ENCODE peak calls at places on chromosomes 16 and 17, in five cellular contexts. R is AG20443; O is AG10803; H is posterior cingulate gyrus; Z is stimulated activated CD4-positive, alpha-beta T cell treated with anti-CD3 and anti-CD28 coated beads, Interleukin-4, amount 100 ng/mL, for 1 hour. P is an unnamed sample.
A peak's percentile ranks its signal among the peaks of the same experiment; 100 is the strongest.

GRCh38 chr17:80385046-80385445 is 29.9 kb upstream of the ENDOV start:
- DNase-seq in R (no peak), O (no peak), H (no peak), Z (no peak), P (no peak)

GRCh38 chr17:42288078-42288984 is at the start of gene STAT5A:
- DNase-seq in R (peak; percentile 93), O (peak; percentile 80), H (peak; percentile 61), Z (peak; percentile 75), P (peak; percentile 83)

GRCh38 chr17:46770818-46771600 is 47.5 kb downstream of the WNT3 start:
- DNase-seq in R (peak; percentile 74), O (peak; percentile 37), H (no peak), Z (peak; percentile 33), P (peak; percentile 65)

GRCh38 chr17:2283302-2283701 is 20.3 kb downstream of the SMG6 start:
- DNase-seq in R (no peak), O (no peak), H (no peak), Z (no peak), P (no peak)

GRCh38 chr17:50221500-50222480 is 20.4 kb upstream of the COL1A1 start:
- DNase-seq in R (peak; percentile 83), O (peak; percentile 89), H (no peak), Z (no peak), P (no peak)

GRCh38 chr17:65163990-65164495 is 26.9 kb downstream of the RGS9 start:
- DNase-seq in R (peak; percentile 60), O (peak; percentile 66), H (no peak), Z (peak; percentile 33), P (no peak)

GRCh38 chr17:79789943-79790804 is 6.7 kb downstream of the CBX8 start:
- DNase-seq in R (peak; percentile 80), O (no peak), H (no peak), Z (no peak), P (peak; percentile 97)

GRCh38 chr17:67879662-67880061 is 54.4 kb downstream of the BPTF start:
- DNase-seq in R (no peak), O (no peak), H (no peak), Z (no peak), P (no peak)

GRCh38 chr17:17535957-17536356 is 39.8 kb upstream of the RASD1 start:
- DNase-seq in R (peak; percentile 85), O (peak; percentile 78), H (no peak), Z (no peak), P (no peak)

GRCh38 chr17:4198995-4199394 is 56.0 kb downstream of the CYB5D2 start:
- DNase-seq in R (no peak), O (no peak), H (no peak), Z (no peak), P (no peak)

GRCh38 chr17:55344514-55344997 is 77.1 kb downstream of the MMD start:
- DNase-seq in R (no peak), O (no peak), H (no peak), Z (no peak), P (no peak)

GRCh38 chr17:80510772-80511171 is 33.9 kb upstream of the RPTOR start:
- DNase-seq in R (no peak), O (no peak), H (no peak), Z (no peak), P (no peak)

GRCh38 chr16:55000595-55000994 is 69.9 kb downstream of the IRX5 start:
- DNase-seq in R (peak; percentile 35), O (peak; percentile 45), H (no peak), Z (no peak), P (no peak)

GRCh38 chr17:61410100-61410551 is 10.5 kb downstream of the TBX2 start:
- DNase-seq in R (no peak), O (no peak), H (no peak), Z (no peak), P (peak; percentile 70)

GRCh38 chr16:24700549-24701392 is 28.7 kb upstream of the TNRC6A start:
- DNase-seq in R (peak; percentile 96), O (peak; percentile 99), H (peak; percentile 13), Z (no peak), P (peak; percentile 15)

GRCh38 chr17:28282596-28282995 is 36.4 kb upstream of the TMEM97 start:
- DNase-seq in R (peak; percentile 17), O (peak; percentile 93), H (no peak), Z (no peak), P (no peak)

GRCh38 chr16:52713740-52714139 is 166.8 kb upstream of the TOX3 start:
- DNase-seq in R (no peak), O (no peak), H (no peak), Z (no peak), P (no peak)

GRCh38 chr16:67077871-67078270 is 31.9 kb upstream of the PHAF1 start:
- DNase-seq in R (no peak), O (no peak), H (no peak), Z (no peak), P (no peak)

GRCh38 chr17:74413491-74413890 is 18.4 kb upstream of the GPRC5C start:
- DNase-seq in R (no peak), O (no peak), H (no peak), Z (no peak), P (no peak)

GRCh38 chr17:31320791-31321190 is 631 bp downstream of the EVI2A start:
- DNase-seq in R (no peak), O (peak; percentile 13), H (no peak), Z (no peak), P (no peak)

GRCh38 chr16:85183564-85183963 is 71.3 kb upstream of the CIBAR2 start:
- DNase-seq in R (no peak), O (no peak), H (no peak), Z (no peak), P (no peak)

GRCh38 chr17:82754297-82755208 is 2.7 kb downstream of the TBCD start:
- DNase-seq in R (no peak), O (no peak), H (no peak), Z (no peak), P (no peak)

GRCh38 chr16:29683543-29684090 is 4.6 kb downstream of the QPRT start:
- DNase-seq in R (no peak), O (no peak), H (no peak), Z (no peak), P (no peak)

GRCh38 chr16:10881479-10882030 is 4.6 kb downstream of the CIITA start:
- DNase-seq in R (no peak), O (no peak), H (no peak), Z (no peak), P (no peak)

GRCh38 chr17:50708050-50709000 is 611 bp upstream of the ANKRD40 start:
- DNase-seq in R (no peak), O (peak; percentile 32), H (no peak), Z (no peak), P (no peak)

GRCh38 chr16:89062389-89063345 is 31.0 kb upstream of the ACSF3 start:
- DNase-seq in R (no peak), O (no peak), H (no peak), Z (no peak), P (no peak)

GRCh38 chr17:3973498-3974137 is 9.4 kb upstream of the ATP2A3 start:
- DNase-seq in R (no peak), O (no peak), H (no peak), Z (no peak), P (no peak)

GRCh38 chr16:59170065-59170712 is 436.1 kb upstream of the GOT2 start:
- DNase-seq in R (no peak), O (no peak), H (no peak), Z (no peak), P (no peak)

GRCh38 chr17:48429638-48430586 is at the start of gene SKAP1:
- DNase-seq in R (no peak), O (no peak), H (no peak), Z (peak; percentile 72), P (no peak)

GRCh38 chr16:66569827-66570405 is 3.7 kb downstream of the CMTM1 start:
- DNase-seq in R (peak; percentile 39), O (peak; percentile 41), H (no peak), Z (no peak), P (no peak)

GRCh38 chr17:78844301-78845005 is 3.8 kb upstream of the USP36 start:
- DNase-seq in R (no peak), O (peak; percentile 48), H (no peak), Z (no peak), P (no peak)

GRCh38 chr17:21286771-21287702 is 2.5 kb downstream of the MAP2K3 start:
- DNase-seq in R (no peak), O (no peak), H (no peak), Z (peak; percentile 26), P (no peak)

GRCh38 chr17:17206913-17207368 is 808 bp upstream of the PLD6 start:
- DNase-seq in R (no peak), O (no peak), H (no peak), Z (no peak), P (peak; percentile 23)

GRCh38 chr16:27465483-27465879 is 63.5 kb downstream of the IL21R start:
- DNase-seq in R (no peak), O (no peak), H (no peak), Z (no peak), P (no peak)

GRCh38 chr16:31073073-31073822 is 792 bp downstream of the ZNF668 start:
- DNase-seq in R (peak; percentile 89), O (peak; percentile 90), H (peak; percentile 88), Z (peak; percentile 90), P (peak; percentile 94)